ENCODE peak calls at places on chromosomes 3 and 15, in five cellular contexts. N is MM.1S, G is choroid plexus epithelial cell, F is right lobe of liver, P is fibroblast of mammary gland. W is an unnamed sample.

GRCh38 chr3:71356272-71356671 is 227.3 kb downstream of the FOXP1 start:
- DNase-seq in N (no peak), G (no peak), F (no peak), P (no peak), W (no peak)

GRCh38 chr3:13850161-13850945 is 29.5 kb downstream of the WNT7A start:
- DNase-seq in N (no peak), G (no peak), F (no peak), P (no peak), W (no peak)

GRCh38 chr3:36135863-36136262 is 244.4 kb upstream of the STAC start:
- DNase-seq in N (no peak), G (no peak), F (no peak), P (no peak), W (no peak)

GRCh38 chr3:197028711-197029510 is 706 bp downstream of the MELTF start:
- DNase-seq in N (no peak), G (no peak), F (no peak), P (no peak), W (no peak)

GRCh38 chr3:162973518-162973917 is 1476.9 kb downstream of the OTOL1 start:
- DNase-seq in N (peak), G (no peak), F (no peak), P (no peak), W (no peak)

GRCh38 chr3:25664066-25664809 is 469 bp downstream of the TOP2B start:
- DNase-seq in N (peak), G (peak), F (peak), P (peak), W (peak)

GRCh38 chr3:66376568-66376967 is 124.3 kb downstream of the LRIG1 start:
- DNase-seq in N (no peak), G (peak), F (peak), P (peak), W (peak)

GRCh38 chr3:56917740-56918568 is 116.2 kb upstream of the ARHGEF3 start:
- DNase-seq in N (peak), G (no peak), F (no peak), P (no peak), W (no peak)

GRCh38 chr15:101023501-101024110 is 104.4 kb downstream of the LRRK1 start:
- DNase-seq in N (no peak), G (no peak), F (peak), P (no peak), W (no peak)

GRCh38 chr3:128549283-128550112 is 56.5 kb upstream of the GATA2 start:
- DNase-seq in N (no peak), G (peak), F (no peak), P (peak), W (peak)

GRCh38 chr3:129855454-129856419 is 37.8 kb downstream of the TMCC1 start:
- DNase-seq in N (no peak), G (peak), F (no peak), P (peak), W (no peak)

GRCh38 chr3:132545471-132545870 is 51.6 kb upstream of the ACKR4 start:
- DNase-seq in N (no peak), G (no peak), F (no peak), P (peak), W (no peak)

GRCh38 chr3:32106132-32106928 is at the start of gene GPD1L:
- DNase-seq in N (peak), G (peak), F (peak), P (peak), W (peak)

GRCh38 chr3:129121016-129121791 is 400 bp downstream of the RAB43 start:
- DNase-seq in N (no peak), G (peak), F (no peak), P (peak), W (no peak)

GRCh38 chr3:124783696-124784095 is 53.4 kb downstream of the UMPS start:
- DNase-seq in N (no peak), G (no peak), F (no peak), P (no peak), W (no peak)

GRCh38 chr3:111072016-111072891 is 638 bp downstream of the NECTIN3 start:
- DNase-seq in N (peak), G (peak), F (peak), P (peak), W (peak)

GRCh38 chr3:177482048-177482741 is 284.9 kb upstream of the TBL1XR1 start:
- DNase-seq in N (no peak), G (no peak), F (peak), P (peak), W (no peak)

GRCh38 chr3:57100046-57100695 is 39.7 kb downstream of the SPATA12 start:
- DNase-seq in N (peak), G (peak), F (peak), P (peak), W (no peak)

GRCh38 chr3:43769471-43770425 is 79.0 kb downstream of the ABHD5 start:
- DNase-seq in N (peak), G (peak), F (peak), P (peak), W (peak)

GRCh38 chr15:79431636-79432344 is at the start of gene MINAR1:
- DNase-seq in N (no peak), G (peak), F (no peak), P (peak), W (peak)

GRCh38 chr3:8641472-8641871 is 3.1 kb downstream of the SSUH2 start:
- DNase-seq in N (no peak), G (no peak), F (no peak), P (no peak), W (no peak)

DNA sequence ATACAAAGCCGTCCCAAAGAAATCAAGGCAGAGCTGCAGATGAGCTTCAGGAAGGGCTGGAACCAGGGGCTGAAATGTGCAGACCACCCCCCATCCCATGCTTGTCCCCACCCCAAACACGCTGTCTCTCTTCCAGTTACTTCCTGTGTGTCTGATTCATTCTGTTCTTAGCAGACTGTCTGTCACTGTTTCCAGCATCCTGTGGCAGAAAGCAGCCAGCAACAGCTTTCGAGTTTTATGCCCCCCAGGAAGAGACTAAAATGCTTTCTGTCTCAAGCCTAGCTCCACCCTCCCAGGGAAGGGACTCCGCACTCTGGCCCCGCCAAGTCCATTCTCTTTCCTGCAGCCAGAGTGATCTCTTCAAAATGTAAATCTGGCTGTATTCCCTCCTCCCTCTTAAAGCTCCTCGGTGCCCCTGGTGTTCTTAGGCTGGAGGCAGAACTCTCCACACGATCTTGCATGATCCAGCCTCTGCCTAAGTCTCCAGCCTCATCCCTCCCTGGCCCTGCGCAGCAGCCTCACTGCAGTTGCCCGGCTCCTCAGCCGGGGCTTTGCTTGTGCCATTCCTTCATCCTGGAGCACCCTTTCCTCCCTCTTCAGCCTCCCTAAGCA is 41.5 kb downstream of the HRH1 start:
- DNase-seq in N (no peak), G (peak), F (no peak), P (peak), W (no peak)
- TF ChIP-seq CTCF in N (no peak), G (no peak), F (no peak), P (no peak), W (no peak)

GRCh38 chr3:149971403-149972075 is 844 bp upstream of the PFN2 start:
- DNase-seq in N (peak), G (peak), F (peak), P (peak), W (peak)

GRCh38 chr3:149970716-149971402 is at the start of gene PFN2:
- DNase-seq in N (peak), G (peak), F (peak), P (peak), W (peak)

GRCh38 chr3:149977391-149977790 is 6.7 kb upstream of the PFN2 start:
- DNase-seq in N (no peak), G (peak), F (no peak), P (no peak), W (no peak)

GRCh38 chr3:149969945-149970715 is 565 bp downstream of the PFN2 start:
- DNase-seq in N (peak), G (peak), F (peak), P (peak), W (peak)

DNA sequence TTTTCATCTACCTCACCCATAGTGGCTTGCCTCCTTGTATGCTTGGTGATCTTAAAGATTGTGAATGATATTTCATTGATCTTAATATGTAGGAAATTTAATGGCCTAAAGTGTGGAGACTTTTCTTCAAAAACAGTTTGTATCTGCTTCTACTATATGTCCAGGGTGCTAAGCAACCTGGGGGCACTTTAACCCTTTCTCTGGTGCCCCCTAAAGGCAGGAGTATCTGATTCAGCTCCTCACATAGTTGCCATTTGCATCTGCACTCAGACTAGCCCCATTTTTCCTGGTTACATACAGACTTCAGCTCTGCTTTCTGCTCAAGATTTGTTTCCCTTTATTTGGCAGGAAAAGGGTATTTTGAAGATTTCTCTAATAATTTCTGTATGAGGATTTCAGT is 5.2 kb upstream of the PFN2 start:
- DNase-seq in N (no peak), G (no peak), F (no peak), P (no peak), W (no peak)
- TF ChIP-seq CTCF in N (no peak), G (no peak), F (no peak), P (no peak), W (no peak)

DNA sequence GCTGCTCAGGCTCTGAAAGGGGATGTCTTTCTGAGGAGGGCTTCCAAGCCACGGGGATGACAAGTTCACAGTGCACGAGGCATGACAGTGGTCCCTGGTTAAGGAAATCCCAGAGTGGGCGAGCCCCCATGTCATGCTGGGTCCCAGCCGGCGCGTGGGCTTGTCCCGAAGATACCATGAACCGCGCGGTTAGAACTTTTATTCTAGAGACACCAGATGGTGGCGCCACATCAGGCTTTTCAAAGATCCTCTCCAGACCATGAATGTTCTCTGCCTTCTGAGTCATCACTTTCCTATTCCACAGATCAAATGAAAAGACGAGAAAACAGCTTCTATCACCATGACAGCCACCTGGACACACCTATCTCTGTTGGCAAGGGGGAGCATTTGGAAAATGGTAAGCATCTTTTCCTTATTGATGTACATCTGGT is 227.8 kb upstream of the LYSMD4 start:
- DNase-seq in N (no peak), G (peak), F (peak), P (peak), W (peak)
- TF ChIP-seq CTCF in N (no peak), G (peak), F (peak), P (peak), W (no peak)

GRCh38 chr3:153528473-153528872 is 366.4 kb downstream of the RAP2B start:
- DNase-seq in N (no peak), G (no peak), F (no peak), P (no peak), W (no peak)
- TF ChIP-seq CTCF in N (no peak), G (no peak), F (no peak), P (no peak), W (no peak)

GRCh38 chr3:10941972-10942371 is 50.6 kb upstream of the SLC6A1 start:
- DNase-seq in N (no peak), G (peak), F (no peak), P (peak), W (no peak)
- TF ChIP-seq CTCF in N (peak), G (peak), F (peak), P (peak), W (no peak)

DNA sequence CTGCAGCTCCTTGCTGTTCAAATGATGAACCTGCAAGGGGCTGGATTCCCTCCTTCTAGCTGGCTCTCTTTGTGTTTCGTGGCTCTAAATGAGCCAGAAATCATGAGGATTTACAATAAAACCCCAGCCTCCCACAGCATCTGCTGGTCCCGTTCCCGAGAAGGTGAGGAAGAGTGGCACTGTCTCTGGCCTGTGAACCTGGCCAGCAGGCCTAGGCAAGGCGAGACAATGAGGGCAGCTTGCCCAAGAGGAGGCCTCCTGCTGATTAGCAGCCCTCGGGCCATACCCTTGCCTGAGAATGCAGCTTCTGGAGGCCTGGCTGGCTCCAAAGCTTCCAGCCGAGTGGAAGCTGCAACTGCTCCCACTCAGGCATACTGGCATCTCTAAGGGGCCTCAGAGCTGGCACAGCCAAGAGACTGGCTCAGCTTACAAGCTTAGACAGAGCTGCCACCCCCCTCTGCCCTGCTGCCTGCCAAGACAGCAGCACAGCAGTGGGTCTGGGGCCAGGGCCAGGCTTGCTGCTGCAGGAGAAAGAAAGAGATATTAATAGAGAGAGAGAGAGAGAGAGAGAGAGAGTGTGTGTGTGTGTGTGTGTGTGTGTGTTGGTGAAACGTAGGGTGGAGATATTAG is 76.5 kb downstream of the HMG20A start:
- DNase-seq in N (no peak), G (peak), F (no peak), P (no peak), W (no peak)
- TF ChIP-seq CTCF in N (no peak), G (no peak), F (no peak), P (no peak), W (no peak)

GRCh38 chr15:77983708-77984445 is 93.6 kb downstream of the TBC1D2B start:
- DNase-seq in N (no peak), G (no peak), F (peak), P (no peak), W (no peak)
- TF ChIP-seq CTCF in N (no peak), G (peak), F (no peak), P (no peak), W (no peak)

DNA sequence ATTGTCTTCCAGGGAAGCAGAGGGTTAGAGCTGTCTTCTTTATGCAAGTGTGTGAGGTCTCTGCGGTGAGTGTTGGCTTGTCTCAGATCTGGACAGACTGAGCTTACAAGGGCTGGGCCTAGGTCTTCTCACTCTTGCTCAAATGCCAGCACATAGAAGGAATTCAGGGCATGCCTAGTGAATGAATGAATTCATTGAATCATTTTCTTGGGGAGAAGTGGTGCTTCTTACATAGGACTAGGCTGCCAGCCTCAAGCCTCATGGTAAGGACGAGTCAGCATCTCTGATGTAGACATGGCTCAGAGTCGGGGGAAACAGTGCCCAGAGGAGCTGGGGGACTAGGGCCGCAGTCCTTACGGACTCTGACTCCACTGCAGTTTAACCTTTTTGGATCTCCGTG is 17.2 kb downstream of the MKRN2 start:
- DNase-seq in N (no peak), G (no peak), F (no peak), P (peak), W (no peak)
- TF ChIP-seq CTCF in N (no peak), G (no peak), F (no peak), P (no peak), W (no peak)

GRCh38 chr3:123330441-123330991 is 118.4 kb downstream of the ADCY5 start:
- DNase-seq in N (no peak), G (no peak), F (no peak), P (no peak), W (no peak)

GRCh38 chr3:123332124-123332641 is 116.7 kb downstream of the ADCY5 start:
- DNase-seq in N (no peak), G (no peak), F (no peak), P (no peak), W (no peak)

GRCh38 chr3:123333401-123333800 is 115.5 kb downstream of the ADCY5 start:
- DNase-seq in N (no peak), G (no peak), F (no peak), P (no peak), W (no peak)

GRCh38 chr3:123331006-123331405 is 117.9 kb downstream of the ADCY5 start:
- DNase-seq in N (no peak), G (no peak), F (no peak), P (no peak), W (no peak)

GRCh38 chr3:123331651-123332050 is 117.2 kb downstream of the ADCY5 start:
- DNase-seq in N (no peak), G (no peak), F (no peak), P (no peak), W (no peak)
- TF ChIP-seq CTCF in N (no peak), G (no peak), F (no peak), P (no peak), W (no peak)

GRCh38 chr3:34011171-34012101 is 213.0 kb downstream of the PDCD6IP start:
- DNase-seq in N (no peak), G (peak), F (no peak), P (peak), W (no peak)
- TF ChIP-seq CTCF in N (peak), G (peak), F (no peak), P (peak), W (no peak)